ENCODE peak calls at places on chromosomes 13 and 19, in nine cellular contexts. B is CD4-positive, alpha-beta T cell; H is pancreas; I is mammary epithelial cell; F is lower leg skin; L is cardiac fibroblast; N is endothelial cell; D is endothelial cell of umbilical vein; E is IMR-90. P is an unnamed sample.

GRCh38 chr19:39370735-39371134 is 20.2 kb downstream of the PAF1 start:
- DNase-seq in N (no peak), H (no peak), B (no peak), E (no peak), F (no peak), L (no peak), I (no peak), D (no peak), P (no peak)

GRCh38 chr13:93690139-93690538 is 463.5 kb downstream of the GPC6 start:
- DNase-seq in H (no peak), L (peak), B (no peak), D (no peak), E (peak), I (no peak), F (no peak), N (peak), P (peak)

GRCh38 chr19:45790942-45791341 is 1.7 kb downstream of the DMWD start:
- DNase-seq in I (no peak), B (no peak), D (no peak), E (no peak), H (no peak), N (no peak), L (no peak), F (no peak), P (peak)

GRCh38 chr13:32878172-32878571 is 138.1 kb upstream of the KL start:
- DNase-seq in H (no peak), D (no peak), L (no peak), B (no peak), N (no peak), I (peak), F (no peak), E (peak), P (no peak)

GRCh38 chr19:4057913-4058695 is 8.6 kb downstream of the ZBTB7A start:
- DNase-seq in F (peak), L (peak), N (no peak), I (peak), B (peak), D (peak), H (peak), E (peak), P (no peak)

GRCh38 chr13:51978836-51979556 is 32.3 kb downstream of the ATP7B start:
- DNase-seq in F (no peak), E (no peak), H (no peak), L (peak), N (no peak), D (no peak), I (no peak), B (no peak), P (no peak)

GRCh38 chr19:1167687-1168561 is 6.1 kb downstream of the SBNO2 start:
- DNase-seq in N (no peak), I (no peak), E (no peak), H (no peak), B (no peak), F (peak), D (no peak), L (no peak), P (no peak)

GRCh38 chr13:98480915-98481510 is 95.9 kb downstream of the STK24 start:
- DNase-seq in E (peak), B (no peak), I (no peak), L (peak), N (no peak), D (no peak), F (peak), H (peak), P (peak)

GRCh38 chr19:49655570-49656455 is 9.8 kb downstream of the IRF3 start:
- DNase-seq in L (no peak), H (no peak), D (no peak), B (no peak), I (no peak), E (no peak), N (no peak), F (no peak), P (no peak)

GRCh38 chr13:59384154-59384553 is 779.6 kb downstream of the DIAPH3 start:
- DNase-seq in B (no peak), F (no peak), N (peak), L (no peak), H (no peak), D (peak), E (no peak), I (no peak), P (no peak)

GRCh38 chr19:46412983-46413261 is 442 bp downstream of the CCDC8 start:
- DNase-seq in I (no peak), E (no peak), N (no peak), L (no peak), B (no peak), H (no peak), F (no peak), D (no peak), P (no peak)

GRCh38 chr13:20492641-20493040 is 33.0 kb downstream of the CRYL1 start:
- DNase-seq in L (peak), I (peak), H (no peak), D (peak), F (no peak), B (no peak), E (peak), N (peak), P (peak)

GRCh38 chr13:51861728-51862300 is at the start of gene CCDC70:
- DNase-seq in E (peak), H (no peak), I (peak), B (no peak), L (no peak), N (no peak), F (no peak), D (peak), P (no peak)

GRCh38 chr13:109764474-109765292 is 21.7 kb downstream of the IRS2 start:
- DNase-seq in I (peak), N (no peak), L (no peak), F (no peak), H (no peak), E (peak), D (no peak), B (no peak), P (no peak)

GRCh38 chr13:103289661-103290060 is 223.4 kb upstream of the SLC10A2 start:
- DNase-seq in B (no peak), I (no peak), N (no peak), D (no peak), H (no peak), L (peak), E (no peak), F (no peak), P (no peak)

GRCh38 chr19:38815059-38816001 is 2.6 kb upstream of the LGALS4 start:
- DNase-seq in E (no peak), H (no peak), I (no peak), N (no peak), F (no peak), B (no peak), D (no peak), L (no peak), P (no peak)

GRCh38 chr13:93847162-93847561 is 620.6 kb downstream of the GPC6 start:
- DNase-seq in D (no peak), N (no peak), B (no peak), H (no peak), F (no peak), I (peak), L (peak), E (peak), P (peak)

GRCh38 chr19:45514376-45515051 is 7.2 kb downstream of the VASP start:
- DNase-seq in D (no peak), H (peak), N (no peak), F (no peak), I (peak), B (no peak), E (no peak), L (no peak), P (no peak)

GRCh38 chr13:110309159-110309476 is 2.0 kb downstream of the COL4A2 start:
- DNase-seq in I (no peak), H (no peak), D (no peak), N (no peak), L (peak), E (no peak), B (no peak), F (peak), P (no peak)

GRCh38 chr19:46431824-46432223 is 3.1 kb upstream of the PNMA8C start:
- DNase-seq in L (no peak), B (no peak), E (no peak), D (no peak), F (no peak), I (no peak), H (peak), N (no peak), P (peak)

GRCh38 chr19:15288146-15288963 is 44.0 kb downstream of the BRD4 start:
- DNase-seq in N (no peak), I (peak), B (no peak), F (peak), D (peak), L (no peak), E (peak), H (no peak), P (peak)

GRCh38 chr19:55439052-55439451 is 4.0 kb downstream of the SHISA7 start:
- DNase-seq in D (no peak), L (no peak), I (no peak), B (no peak), E (no peak), N (no peak), F (no peak), H (no peak), P (no peak)

GRCh38 chr13:107866007-107866665 is 349.2 kb downstream of the LIG4 start:
- DNase-seq in L (peak), H (no peak), F (no peak), N (peak), I (peak), E (peak), D (peak), B (no peak), P (no peak)

GRCh38 chr13:84843368-84843767 is 955.9 kb downstream of the SLITRK6 start:
- DNase-seq in D (no peak), N (no peak), E (no peak), I (peak), L (no peak), H (no peak), B (no peak), F (no peak), P (no peak)

GRCh38 chr13:110330491-110331001 is 23.5 kb downstream of the COL4A2 start:
- DNase-seq in H (no peak), B (no peak), N (no peak), D (no peak), F (no peak), E (peak), L (no peak), I (no peak), P (no peak)

GRCh38 chr19:15253076-15253475 is 20.8 kb upstream of the EPHX3 start:
- DNase-seq in E (no peak), D (no peak), L (no peak), B (no peak), F (no peak), I (no peak), H (no peak), N (no peak), P (no peak)

GRCh38 chr13:20033486-20033885 is 75.0 kb downstream of the ZMYM2 start:
- DNase-seq in F (no peak), L (no peak), B (no peak), H (no peak), N (no peak), I (peak), E (no peak), D (no peak), P (no peak)

GRCh38 chr19:6739884-6740588 is 556 bp downstream of the TRIP10 start:
- DNase-seq in I (peak), N (peak), E (no peak), D (peak), F (peak), B (no peak), L (no peak), H (no peak), P (peak)

GRCh38 chr13:25375727-25376358 is 4.1 kb downstream of the ATP8A2 start:
- DNase-seq in F (no peak), N (peak), B (no peak), L (peak), I (peak), E (peak), H (no peak), D (peak), P (peak)

GRCh38 chr13:25377244-25377962 is 5.6 kb downstream of the ATP8A2 start:
- DNase-seq in L (no peak), D (no peak), I (peak), H (no peak), F (no peak), B (no peak), N (no peak), E (no peak), P (no peak)

GRCh38 chr13:25371158-25371557 is 616 bp upstream of the ATP8A2 start:
- DNase-seq in E (no peak), D (no peak), H (no peak), N (no peak), B (no peak), F (no peak), L (no peak), I (no peak), P (no peak)

GRCh38 chr13:25372275-25373081 is 704 bp downstream of the ATP8A2 start:
- DNase-seq in H (no peak), F (no peak), I (no peak), D (no peak), B (no peak), N (no peak), L (no peak), E (no peak), P (no peak)

GRCh38 chr13:25371608-25372274 is at the start of gene ATP8A2:
- DNase-seq in N (peak), L (no peak), D (no peak), E (no peak), F (no peak), H (no peak), I (no peak), B (no peak), P (no peak)
- TF ChIP-seq CTCF in N (no peak), L (no peak), D (no peak), E (no peak), F (no peak), H (no peak), I (no peak), B (no peak), P (no peak)

GRCh38 chr13:65677906-65678305 is 1552.2 kb downstream of the PCDH9 start:
- DNase-seq in N (no peak), I (no peak), F (no peak), D (no peak), L (peak), B (no peak), E (peak), H (no peak), P (no peak)
- TF ChIP-seq CTCF in N (no peak), I (no peak), F (no peak), D (no peak), L (peak), B (no peak), E (no peak), H (no peak), P (no peak)

DNA sequence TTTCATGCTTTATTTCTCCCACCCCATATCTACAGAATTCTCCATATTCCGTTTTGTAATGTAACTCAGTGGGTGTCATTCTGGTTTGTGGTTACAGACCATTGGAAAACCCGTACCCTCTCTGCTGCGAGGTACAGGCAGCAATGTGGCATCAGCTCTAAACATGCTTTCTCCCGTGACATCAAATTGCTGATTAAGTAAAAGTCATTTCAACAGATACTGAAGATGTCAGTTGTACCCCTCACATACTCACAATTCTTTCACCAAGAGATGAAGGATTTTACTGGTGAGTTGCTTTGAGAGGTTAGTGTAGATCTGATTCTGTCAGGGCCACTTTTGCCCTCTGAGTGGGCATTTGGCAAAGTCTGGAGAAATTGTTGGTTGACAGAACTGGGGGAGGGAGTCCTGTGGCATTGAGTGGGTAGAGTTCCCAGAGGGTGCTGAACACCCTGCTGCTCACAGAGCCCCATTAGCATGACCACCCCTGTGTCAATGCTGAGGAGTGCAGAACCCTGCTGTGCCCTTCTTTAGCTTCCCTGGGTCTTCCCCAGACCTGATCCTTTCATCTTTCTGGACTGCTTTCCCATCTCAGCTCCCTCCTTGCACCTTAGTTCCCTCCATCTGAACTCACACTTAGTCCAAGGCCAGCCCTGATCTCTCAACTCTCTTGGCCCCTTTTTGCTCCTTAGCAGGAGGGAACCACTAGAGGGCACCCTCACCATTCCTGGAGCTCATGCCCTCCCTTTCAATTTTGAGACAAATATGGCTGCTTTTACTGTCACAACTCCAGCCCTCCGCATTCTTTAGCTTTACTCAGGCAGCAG is 39.9 kb upstream of the CEACAM8 start:
- DNase-seq in D (peak), E (peak), B (no peak), H (peak), F (no peak), N (peak), L (peak), I (peak), P (peak)
- TF ChIP-seq CTCF in D (peak), E (peak), B (peak), H (peak), F (no peak), N (peak), L (peak), I (peak), P (peak)

GRCh38 chr19:3041302-3041701 is 12.2 kb upstream of the TLE2 start:
- DNase-seq in D (no peak), E (no peak), N (no peak), I (no peak), F (no peak), L (no peak), H (no peak), B (no peak), P (no peak)

GRCh38 chr19:3039125-3039524 is 10.0 kb upstream of the TLE2 start:
- DNase-seq in E (no peak), B (no peak), H (no peak), N (no peak), D (no peak), I (no peak), L (no peak), F (no peak), P (no peak)

GRCh38 chr19:3041756-3042517 is 12.9 kb upstream of the TLE2 start:
- DNase-seq in N (no peak), F (no peak), B (no peak), D (no peak), L (no peak), E (no peak), I (no peak), H (no peak), P (no peak)

GRCh38 chr19:3038214-3038613 is 9.1 kb upstream of the TLE2 start:
- DNase-seq in F (no peak), H (no peak), L (no peak), I (no peak), B (no peak), D (no peak), N (no peak), E (no peak), P (no peak)

GRCh38 chr19:3039641-3040077 is 10.6 kb upstream of the TLE2 start:
- DNase-seq in H (peak), D (no peak), F (no peak), L (no peak), E (no peak), I (no peak), N (no peak), B (no peak), P (no peak)
- TF ChIP-seq CTCF in H (no peak), D (no peak), F (no peak), L (no peak), E (no peak), I (no peak), N (no peak), B (no peak), P (no peak)

GRCh38 chr13:65660696-65661095 is 1569.4 kb downstream of the PCDH9 start:
- DNase-seq in H (no peak), D (no peak), L (no peak), I (no peak), F (no peak), B (no peak), N (no peak), E (peak), P (no peak)

GRCh38 chr13:65653548-65654078 is 1576.5 kb downstream of the PCDH9 start:
- DNase-seq in H (no peak), E (no peak), F (no peak), N (no peak), B (no peak), D (no peak), I (no peak), L (no peak), P (no peak)

GRCh38 chr13:65656740-65657329 is 1573.3 kb downstream of the PCDH9 start:
- DNase-seq in L (peak), E (peak), N (no peak), H (no peak), F (no peak), D (peak), I (no peak), B (no peak), P (no peak)
- TF ChIP-seq CTCF in L (peak), E (peak), N (peak), H (no peak), F (no peak), D (peak), I (peak), B (no peak), P (peak)

GRCh38 chr19:22882797-22883196 is 50.7 kb downstream of the ZNF723 start:
- DNase-seq in I (peak), D (peak), F (no peak), E (peak), N (no peak), L (peak), B (no peak), H (no peak), P (peak)
- TF ChIP-seq CTCF in I (no peak), D (no peak), F (no peak), E (peak), N (no peak), L (peak), B (no peak), H (no peak), P (no peak)